ENCODE peak calls at places on chromosome 1, in six cellular contexts. I, R, W, P, V and T are unnamed samples.

GRCh38 chr1:34113887-34114286 is 51.1 kb downstream of the CSMD2 start:
- DNase-seq in I (no peak), P (no peak), R (no peak), W (no peak), V (no peak), T (no peak)

GRCh38 chr1:155899683-155900082 is 11.5 kb downstream of the RIT1 start:
- DNase-seq in I (no peak), P (no peak), R (no peak), W (no peak), V (no peak), T (no peak)

GRCh38 chr1:234533975-234534876 is 55.2 kb upstream of the TARBP1 start:
- DNase-seq in I (peak), P (peak), R (peak), W (no peak), V (peak), T (peak)

GRCh38 chr1:156419863-156420208 is 50.8 kb downstream of the RHBG start:
- DNase-seq in V (no peak), P (no peak), I (no peak), W (no peak), R (no peak), T (no peak)

GRCh38 chr1:178238722-178239510 is 145.0 kb downstream of the RASAL2 start:
- DNase-seq in I (peak), W (no peak), P (no peak), V (no peak), R (no peak), T (no peak)

GRCh38 chr1:162973381-162973795 is 95.8 kb upstream of the RGS4 start:
- DNase-seq in W (no peak), P (no peak), I (no peak), R (no peak), V (no peak), T (no peak)

GRCh38 chr1:156126701-156127534 is 12.4 kb downstream of the LMNA start:
- DNase-seq in W (no peak), V (peak), I (peak), P (no peak), R (no peak), T (no peak)

GRCh38 chr1:230392141-230392909 is 33.8 kb downstream of the PGBD5 start:
- DNase-seq in I (no peak), W (no peak), P (peak), V (peak), R (no peak), T (no peak)

GRCh38 chr1:204814146-204814884 is 56.3 kb upstream of the NFASC start:
- DNase-seq in R (no peak), W (no peak), V (no peak), P (no peak), I (no peak), T (no peak)

GRCh38 chr1:12546771-12547585 is 71.0 kb downstream of the DHRS3 start:
- DNase-seq in W (no peak), R (no peak), P (no peak), I (no peak), V (peak), T (no peak)

GRCh38 chr1:230170610-230171009 is 103.6 kb downstream of the GALNT2 start:
- DNase-seq in V (peak), I (no peak), R (no peak), P (no peak), W (no peak), T (no peak)

GRCh38 chr1:31760901-31761470 is 3.2 kb downstream of the ADGRB2 start:
- DNase-seq in W (no peak), R (peak), I (peak), V (peak), P (peak), T (no peak)
- H3K27ac ChIP-seq in W (no peak), R (peak), I (peak), V (no peak), P (no peak), T (peak)

DNA sequence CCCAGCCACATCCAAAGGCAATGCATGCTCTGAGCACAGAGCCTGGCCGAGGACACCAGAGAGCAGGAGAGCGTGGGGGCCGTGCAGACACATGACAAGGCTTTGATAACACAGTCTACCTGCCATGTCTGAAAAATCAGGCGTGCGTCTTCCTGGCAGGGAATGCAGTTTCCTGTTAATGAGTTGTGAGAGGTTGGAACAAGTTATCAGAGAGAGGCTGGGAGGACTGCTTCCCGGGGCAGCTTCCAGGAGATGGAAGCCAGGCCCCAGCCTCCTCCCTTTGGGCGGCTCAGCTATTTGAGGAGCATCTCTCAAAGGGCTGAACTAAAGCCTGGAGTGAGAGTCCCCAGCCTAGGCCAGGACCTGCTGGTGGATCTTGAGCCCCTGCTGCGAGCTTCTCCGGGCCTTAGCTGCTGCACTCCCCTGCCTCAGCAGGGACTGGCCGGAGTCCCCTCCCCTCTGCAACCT is 72.1 kb upstream of the SELENON start:
- DNase-seq in V (peak), I (no peak), W (no peak), R (peak), P (no peak), T (peak)
- H3K27ac ChIP-seq in V (no peak), I (no peak), W (no peak), R (peak), P (no peak), T (no peak)

DNA sequence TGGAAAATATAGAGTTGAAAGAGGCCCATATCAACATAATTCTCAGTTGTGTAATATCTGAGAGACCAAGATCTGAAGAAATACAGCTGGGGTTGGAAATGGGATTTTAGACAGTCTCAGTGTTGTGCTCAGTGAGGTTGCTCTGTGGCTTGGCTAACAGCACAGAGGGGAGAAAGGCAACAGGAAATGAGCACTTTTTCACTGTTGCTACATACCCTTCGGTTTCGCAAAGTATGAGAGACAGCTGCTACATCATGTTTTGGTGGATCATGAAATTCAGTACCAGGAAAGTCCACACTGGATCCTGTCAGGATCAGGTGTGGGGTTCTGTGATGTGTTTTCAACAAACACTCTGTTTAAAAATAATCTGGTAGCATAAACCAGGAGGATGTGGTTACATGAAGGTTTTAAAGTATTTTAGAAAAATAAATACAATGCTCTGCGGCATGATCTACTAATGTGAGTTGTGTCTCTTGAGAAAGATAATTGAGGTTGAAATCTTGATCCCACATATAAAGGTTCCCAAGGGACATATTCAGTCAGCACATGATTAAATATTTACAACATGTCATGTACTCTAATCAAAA is 6.9 kb upstream of the GPR88 start:
- DNase-seq in R (no peak), P (no peak), I (no peak), V (no peak), W (no peak), T (no peak)
- H3K27ac ChIP-seq in R (no peak), P (peak), I (no peak), V (no peak), W (no peak), T (no peak)

DNA sequence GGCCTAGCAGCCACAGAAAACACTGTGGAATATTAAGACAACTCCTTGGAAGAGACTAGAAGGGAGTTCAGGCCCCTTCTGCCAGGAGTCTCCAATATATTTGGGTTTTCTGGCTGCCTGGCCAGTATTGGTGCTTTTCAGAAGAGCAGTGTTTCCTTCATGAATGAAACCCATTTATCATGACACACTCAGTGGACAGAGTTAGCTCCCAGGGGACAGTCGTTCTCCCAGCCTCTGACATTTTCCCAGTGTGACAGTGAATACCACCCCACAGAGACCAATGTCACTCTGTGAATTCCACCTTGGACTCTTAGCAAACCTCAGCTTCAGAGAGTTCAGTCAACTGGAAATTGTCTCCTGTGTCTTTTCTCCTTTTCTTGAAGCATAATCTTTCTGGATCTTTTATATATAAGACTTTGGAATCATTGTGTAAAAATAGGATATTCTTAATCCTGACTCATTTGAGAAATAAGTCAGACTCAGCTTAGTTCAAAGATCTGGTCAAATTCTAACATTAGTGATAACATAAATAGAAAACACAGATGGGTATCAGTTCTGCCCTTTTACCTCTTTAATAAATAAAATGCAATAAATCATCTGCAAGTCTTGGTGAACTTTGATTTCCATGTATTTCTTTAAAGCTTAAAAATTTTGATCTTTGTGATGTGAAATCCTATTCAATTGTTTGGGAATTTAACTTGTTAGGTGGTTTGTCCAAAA is 40.4 kb downstream of the GNG12 start:
- DNase-seq in W (no peak), V (no peak), P (no peak), R (no peak), I (peak), T (no peak)
- H3K27ac ChIP-seq in W (no peak), V (peak), P (no peak), R (no peak), I (peak), T (peak)